ENCODE peak calls at places on chromosome 12, in six cellular contexts. H, O, J, A, F and B are unnamed samples.

GRCh38 chr12:85740190-85740589 is 96.0 kb downstream of the RASSF9 start:
- DNase-seq in H (no peak), O (peak), J (no peak), A (no peak), F (no peak), B (no peak)

GRCh38 chr12:111143216-111143756 is 222.9 kb upstream of the MYL2 start:
- DNase-seq in H (no peak), O (no peak), J (no peak), A (no peak), F (no peak), B (no peak)

GRCh38 chr12:94099191-94099983 is 49.0 kb upstream of the PLXNC1 start:
- DNase-seq in H (no peak), O (no peak), J (no peak), A (peak), F (no peak), B (no peak)

GRCh38 chr12:124188561-124189405 is 106.1 kb upstream of the RFLNA start:
- DNase-seq in H (no peak), O (no peak), J (no peak), A (no peak), F (no peak), B (no peak)

GRCh38 chr12:125029756-125030358 is 35.4 kb upstream of the AACS start:
- DNase-seq in H (no peak), O (no peak), J (no peak), A (no peak), F (no peak), B (no peak)

GRCh38 chr12:104683831-104684503 is 227.2 kb downstream of the CHST11 start:
- DNase-seq in H (no peak), O (no peak), J (no peak), A (no peak), F (no peak), B (no peak)

GRCh38 chr12:27244680-27245005 is 557 bp downstream of the STK38L start:
- DNase-seq in H (no peak), O (no peak), J (no peak), A (peak), F (no peak), B (no peak)

GRCh38 chr12:25254271-25254880 is 3.6 kb upstream of the KRAS start:
- DNase-seq in H (peak), O (no peak), J (no peak), A (no peak), F (no peak), B (no peak)

GRCh38 chr12:111606651-111607232 is 7.6 kb upstream of the ATXN2 start:
- DNase-seq in H (no peak), O (no peak), J (no peak), A (no peak), F (no peak), B (no peak)

GRCh38 chr12:116319316-116319715 is 41.8 kb upstream of the MED13L start:
- DNase-seq in H (no peak), O (no peak), J (no peak), A (peak), F (no peak), B (no peak)

GRCh38 chr12:57459750-57460400 is at the start of gene GLI1:
- DNase-seq in H (peak), O (peak), J (no peak), A (no peak), F (no peak), B (no peak)

GRCh38 chr12:51246254-51246853 is 7.7 kb downstream of the DAZAP2 start:
- DNase-seq in H (peak), O (no peak), J (no peak), A (no peak), F (no peak), B (no peak)

GRCh38 chr12:81896771-81897170 is 137.6 kb upstream of the PPFIA2 start:
- DNase-seq in H (no peak), O (no peak), J (no peak), A (no peak), F (no peak), B (no peak)

GRCh38 chr12:121946313-121947025 is 28.1 kb downstream of the CFAP251 start:
- DNase-seq in H (no peak), O (no peak), J (no peak), A (no peak), F (no peak), B (no peak)

GRCh38 chr12:45284096-45284901 is 68.4 kb downstream of the ANO6 start:
- DNase-seq in H (peak), O (no peak), J (no peak), A (no peak), F (no peak), B (no peak)

GRCh38 chr12:2301531-2302461 is 249.0 kb downstream of the CACNA1C start:
- DNase-seq in H (peak), O (peak), J (peak), A (no peak), F (no peak), B (peak)

GRCh38 chr12:64739778-64740177 is 19.4 kb downstream of the GNS start:
- DNase-seq in H (no peak), O (no peak), J (no peak), A (no peak), F (no peak), B (no peak)

GRCh38 chr12:33431648-33432047 is 8.0 kb downstream of the SYT10 start:
- DNase-seq in H (no peak), O (no peak), J (no peak), A (no peak), F (no peak), B (no peak)

GRCh38 chr12:121713257-121714155 is 954 bp downstream of the TMEM120B start:
- DNase-seq in H (peak), O (no peak), J (peak), A (no peak), F (no peak), B (peak)

GRCh38 chr12:48106574-48107251 is 834 bp upstream of the SENP1 start:
- DNase-seq in H (no peak), O (no peak), J (no peak), A (no peak), F (no peak), B (no peak)

GRCh38 chr12:124737040-124737419 is 126.6 kb downstream of the SCARB1 start:
- DNase-seq in H (no peak), O (no peak), J (no peak), A (no peak), F (no peak), B (peak)

GRCh38 chr12:40693503-40693863 is 1.2 kb downstream of the CNTN1 start:
- DNase-seq in H (no peak), O (no peak), J (no peak), A (peak), F (no peak), B (no peak)

GRCh38 chr12:124687695-124688301 is 120.4 kb upstream of the NCOR2 start:
- DNase-seq in H (no peak), O (no peak), J (peak), A (no peak), F (no peak), B (peak)

GRCh38 chr12:78316150-78316549 is 485.5 kb downstream of the NAV3 start:
- DNase-seq in H (no peak), O (no peak), J (no peak), A (no peak), F (no peak), B (no peak)

GRCh38 chr12:5259523-5259922 is 172.4 kb upstream of the NTF3 start:
- DNase-seq in H (no peak), O (no peak), J (no peak), A (no peak), F (no peak), B (no peak)

GRCh38 chr12:48988030-48988649 is 10.0 kb downstream of the WNT1 start:
- DNase-seq in H (no peak), O (no peak), J (peak), A (peak), F (no peak), B (peak)

GRCh38 chr12:52085682-52086180 is 6.2 kb downstream of the SMIM41 start:
- DNase-seq in H (no peak), O (no peak), J (no peak), A (no peak), F (no peak), B (no peak)

GRCh38 chr12:12716151-12716844 is 870 bp upstream of the CDKN1B start:
- DNase-seq in H (peak), O (no peak), J (no peak), A (peak), F (no peak), B (no peak)

GRCh38 chr12:51421266-51421884 is 3.3 kb upstream of the SLC4A8 start:
- DNase-seq in H (peak), O (peak), J (peak), A (peak), F (no peak), B (no peak)

GRCh38 chr12:47367912-47368537 is 288.3 kb upstream of the AMIGO2 start:
- DNase-seq in H (no peak), O (no peak), J (no peak), A (no peak), F (no peak), B (no peak)

GRCh38 chr12:12992418-12993175 is 7.5 kb downstream of the HEBP1 start:
- DNase-seq in H (peak), O (peak), J (peak), A (no peak), F (no peak), B (no peak)

GRCh38 chr12:29521951-29522350 is 24.5 kb upstream of the OVCH1 start:
- DNase-seq in H (no peak), O (no peak), J (no peak), A (no peak), F (no peak), B (no peak)

GRCh38 chr12:12441051-12441807 is 84.4 kb downstream of the BORCS5 start:
- DNase-seq in H (no peak), O (no peak), J (no peak), A (peak), F (no peak), B (no peak)

GRCh38 chr12:916712-917445 is 32.6 kb downstream of the RAD52 start:
- DNase-seq in H (no peak), O (no peak), J (no peak), A (no peak), F (no peak), B (no peak)